ENCODE peak calls at places on chromosome 17, in nine cellular contexts. M, W, H, B, J, E, N, Z and I are unnamed samples.

GRCh38 chr17:57739402-57740224 is 5.5 kb downstream of the CCDC182 start:
- DNase-seq in M (no peak), W (peak), H (peak), B (peak), J (peak), E (peak), N (no peak), Z (peak), I (peak)

GRCh38 chr17:3885970-3886369 is 6.9 kb downstream of the CAMKK1 start:
- DNase-seq in M (peak), W (no peak), H (no peak), B (peak), J (no peak), E (peak), N (no peak), Z (no peak), I (no peak)

GRCh38 chr17:43456661-43457361 is 27.0 kb upstream of the DHX8 start:
- DNase-seq in M (peak), W (peak), H (peak), B (no peak), J (no peak), E (peak), N (no peak), Z (no peak), I (peak)

GRCh38 chr17:44927696-44928095 is 12.4 kb upstream of the GFAP start:
- DNase-seq in M (no peak), W (no peak), H (no peak), B (no peak), J (no peak), E (no peak), N (no peak), Z (no peak), I (no peak)

GRCh38 chr17:34259151-34259550 is 4.1 kb downstream of the CCL2 start:
- DNase-seq in M (no peak), W (no peak), H (no peak), B (no peak), J (no peak), E (peak), N (no peak), Z (no peak), I (no peak)

GRCh38 chr17:7579001-7579838 is at the start of gene CD68:
- DNase-seq in M (peak), W (peak), H (peak), B (peak), J (peak), E (peak), N (peak), Z (peak), I (peak)

GRCh38 chr17:50265212-50265611 is 9.1 kb upstream of the TMEM92 start:
- DNase-seq in M (no peak), W (no peak), H (no peak), B (no peak), J (peak), E (no peak), N (peak), Z (no peak), I (no peak)

GRCh38 chr17:39597372-39598046 is 10.2 kb downstream of the NEUROD2 start:
- DNase-seq in M (no peak), W (no peak), H (no peak), B (no peak), J (peak), E (no peak), N (no peak), Z (no peak), I (no peak)

GRCh38 chr17:80036715-80037477 is 454 bp downstream of the CCDC40 start:
- DNase-seq in M (no peak), W (no peak), H (peak), B (peak), J (peak), E (no peak), N (no peak), Z (no peak), I (peak)

GRCh38 chr17:78374631-78375274 is 3.7 kb upstream of the PGS1 start:
- DNase-seq in M (no peak), W (no peak), H (no peak), B (peak), J (peak), E (peak), N (no peak), Z (peak), I (peak)

GRCh38 chr17:82848022-82848592 is 8.3 kb upstream of the ZNF750 start:
- DNase-seq in M (no peak), W (no peak), H (peak), B (no peak), J (no peak), E (peak), N (peak), Z (no peak), I (no peak)

GRCh38 chr17:55691666-55692065 is 31.0 kb downstream of the TMEM100 start:
- DNase-seq in M (no peak), W (no peak), H (no peak), B (no peak), J (no peak), E (no peak), N (no peak), Z (no peak), I (no peak)

GRCh38 chr17:5049314-5049819 is 14.1 kb upstream of the SLC52A1 start:
- DNase-seq in M (no peak), W (no peak), H (no peak), B (no peak), J (no peak), E (peak), N (no peak), Z (no peak), I (no peak)

GRCh38 chr17:50708050-50709000 is 611 bp upstream of the ANKRD40 start:
- DNase-seq in M (no peak), W (no peak), H (no peak), B (no peak), J (no peak), E (peak), N (no peak), Z (no peak), I (peak)